ENCODE peak calls at places on chromosome 2, in six cellular contexts. V is osteocyte, Z is HT1080, T is NCI-H1092 treated with DMSO at 0.1 percent for 48 hours, Q is T-helper 9 cell, H is ACHN. U is an unnamed sample.

GRCh38 chr2:86290596-86291327 is 46.7 kb downstream of the REEP1 start:
- DNase-seq in H (no peak), Z (no peak), T (no peak), V (peak; percentile 27), Q (no peak), U (no peak)

GRCh38 chr2:206936456-206937222 is 2.7 kb upstream of the CPO start:
- DNase-seq in H (no peak), Q (no peak), Z (no peak), V (no peak), T (no peak), U (no peak)

GRCh38 chr2:107809835-107810234 is 16.9 kb upstream of the RGPD4 start:
- DNase-seq in Z (no peak), V (no peak), T (peak; percentile 54), Q (no peak), H (no peak), U (no peak)

GRCh38 chr2:194304191-194304590 is 1352.8 kb upstream of the SLC39A10 start:
- DNase-seq in Q (no peak), V (no peak), H (no peak), T (no peak), Z (no peak), U (no peak)

GRCh38 chr2:145914716-145915115 is 1394.8 kb upstream of the ZEB2 start:
- DNase-seq in H (no peak), Q (no peak), Z (peak; percentile 2), V (no peak), T (no peak), U (no peak)

GRCh38 chr2:128341621-128342020 is 23.0 kb upstream of the HS6ST1 start:
- DNase-seq in Z (no peak), Q (no peak), H (no peak), V (no peak), T (no peak), U (no peak)

GRCh38 chr2:102736607-102737409 is 25.0 kb upstream of the TMEM182 start:
- DNase-seq in H (peak; percentile 74), V (peak; percentile 93), Z (peak; percentile 67), T (peak; percentile 70), Q (peak; percentile 79), U (peak; percentile 23)

GRCh38 chr2:204673877-204674276 is 128.6 kb downstream of the PARD3B start:
- DNase-seq in Q (no peak), H (peak; percentile 23), T (no peak), Z (peak; percentile 85), V (no peak), U (peak; percentile 58)

GRCh38 chr2:35410431-35411061 is 945.0 kb upstream of the CRIM1 start:
- DNase-seq in Z (peak; percentile 18), T (no peak), Q (peak; percentile 14), H (peak; percentile 57), V (peak; percentile 89), U (peak; percentile 9)

GRCh38 chr2:7026740-7027139 is 109.5 kb downstream of the RNF144A start:
- DNase-seq in H (no peak), V (no peak), T (peak; percentile 68), Q (no peak), Z (no peak), U (no peak)

GRCh38 chr2:121002597-121002996 is 266.9 kb downstream of the GLI2 start:
- DNase-seq in Z (no peak), H (no peak), Q (no peak), T (no peak), V (no peak), U (no peak)

GRCh38 chr2:201114846-201115245 is 1.1 kb upstream of the CFLAR start:
- DNase-seq in V (no peak), T (no peak), Z (no peak), H (no peak), Q (no peak), U (no peak)

GRCh38 chr2:121828281-121828731 is 72.9 kb downstream of the TSN start:
- DNase-seq in H (no peak), Z (peak; percentile 27), Q (no peak), T (no peak), V (no peak), U (peak; percentile 7)

GRCh38 chr2:7612969-7613368 is 695.8 kb downstream of the RNF144A start:
- DNase-seq in H (no peak), Z (peak; percentile 44), T (no peak), V (no peak), Q (no peak), U (peak; percentile 16)

GRCh38 chr2:72864500-72864899 is 22.7 kb upstream of the SPR start:
- DNase-seq in Z (peak; percentile 83), Q (no peak), T (no peak), V (no peak), H (peak; percentile 42), U (peak; percentile 68)

GRCh38 chr2:95300391-95300938 is 3.3 kb downstream of the KCNIP3 start:
- DNase-seq in T (peak; percentile 62), V (no peak), Z (peak; percentile 27), Q (no peak), H (no peak), U (no peak)

GRCh38 chr2:28395334-28396061 is 2.8 kb downstream of the FOSL2 start:
- DNase-seq in Z (peak; percentile 48), H (no peak), V (no peak), T (no peak), Q (no peak), U (peak; percentile 58)

GRCh38 chr2:25981596-25982272 is 563 bp downstream of the KIF3C start:
- DNase-seq in Z (no peak), V (no peak), T (peak; percentile 38), H (peak; percentile 27), Q (peak; percentile 11), U (no peak)

GRCh38 chr2:41602351-41602750 is 445.5 kb upstream of the PKDCC start:
- DNase-seq in T (no peak), H (no peak), Z (no peak), V (no peak), Q (no peak), U (no peak)

GRCh38 chr2:195322324-195322723 is 334.7 kb upstream of the SLC39A10 start:
- DNase-seq in Q (no peak), H (no peak), V (no peak), Z (no peak), T (no peak), U (peak; percentile 71)

GRCh38 chr2:70418514-70418913 is 116.6 kb upstream of the FAM136A start:
- DNase-seq in Q (no peak), H (no peak), Z (no peak), T (no peak), V (no peak), U (no peak)

GRCh38 chr2:163401481-163401880 is 334.3 kb downstream of the FIGN start:
- DNase-seq in Q (no peak), T (no peak), Z (peak; percentile 48), V (no peak), H (peak; percentile 19), U (peak; percentile 45)

GRCh38 chr2:100394111-100394641 is 23.3 kb downstream of the CHST10 start:
- DNase-seq in T (no peak), Z (no peak), Q (no peak), V (peak; percentile 51), H (no peak), U (no peak)

GRCh38 chr2:176704282-176704773 is 435.1 kb downstream of the MTX2 start:
- DNase-seq in Q (no peak), T (no peak), H (no peak), V (no peak), Z (no peak), U (no peak)

GRCh38 chr2:112962308-112963175 is 15.3 kb upstream of the IL36G start:
- DNase-seq in Q (no peak), Z (no peak), V (peak; percentile 56), H (no peak), T (no peak), U (peak; percentile 46)

GRCh38 chr2:28338046-28338753 is 54.5 kb upstream of the FOSL2 start:
- DNase-seq in T (no peak), Q (no peak), H (no peak), Z (no peak), V (peak; percentile 91), U (no peak)

GRCh38 chr2:96505231-96505889 is at the start of gene NEURL3:
- DNase-seq in Q (no peak), T (no peak), V (peak; percentile 76), H (peak; percentile 90), Z (peak; percentile 53), U (peak; percentile 42)

GRCh38 chr2:205369813-205370212 is 312.5 kb upstream of the NRP2 start:
- DNase-seq in Z (no peak), V (no peak), T (no peak), H (no peak), Q (no peak), U (no peak)

GRCh38 chr2:235827585-235827992 is 333.7 kb downstream of the AGAP1 start:
- DNase-seq in Z (peak; percentile 85), V (no peak), H (peak; percentile 28), T (no peak), Q (no peak), U (peak; percentile 21)

GRCh38 chr2:28521663-28522062 is 25.8 kb downstream of the PLB1 start:
- DNase-seq in T (no peak), Q (no peak), Z (no peak), H (no peak), V (peak; percentile 51), U (no peak)

GRCh38 chr2:1366546-1367134 is 46.6 kb upstream of the TPO start:
- DNase-seq in Z (no peak), T (peak; percentile 93), V (no peak), Q (no peak), H (no peak), U (no peak)